ENCODE peak calls at places on chromosomes 16 and 17, in eight cellular contexts. A is upper lobe of right lung, C is heart right ventricle, L is tibial nerve, R is MM.1S, Y is heart left ventricle, W is neural progenitor cell, J is uterus. F is an unnamed sample.
A peak's percentile ranks its signal among the peaks of the same experiment; 100 is the strongest.

GRCh38 chr17:51119415-51120356 is 982 bp downstream of the SPAG9 start:
- DNase-seq in A (peak; percentile 78), C (peak; percentile 39), L (peak; percentile 27), R (peak; percentile 40), Y (peak; percentile 37), W (peak; percentile 60), J (peak; percentile 46), F (peak; percentile 55)

GRCh38 chr17:2693561-2694380 is 17.8 kb downstream of the CLUH start:
- DNase-seq in A (peak; percentile 59), C (no peak), L (no peak), R (no peak), Y (no peak), W (no peak), J (peak; percentile 13), F (no peak)

GRCh38 chr17:59299400-59300092 is 31.9 kb upstream of the YPEL2 start:
- DNase-seq in A (no peak), C (no peak), L (no peak), R (no peak), Y (no peak), W (no peak), J (no peak), F (no peak)

GRCh38 chr16:1466054-1466453 is 8.8 kb downstream of the CLCN7 start:
- DNase-seq in A (no peak), C (peak; percentile 9), L (no peak), R (no peak), Y (no peak), W (no peak), J (no peak), F (no peak)

GRCh38 chr17:43330876-43331639 is 67.7 kb upstream of the ARL4D start:
- DNase-seq in A (no peak), C (no peak), L (no peak), R (peak; percentile 12), Y (no peak), W (peak; percentile 34), J (no peak), F (no peak)

GRCh38 chr17:9470171-9470570 is 105.4 kb downstream of the STX8 start:
- DNase-seq in A (no peak), C (no peak), L (no peak), R (peak; percentile 26), Y (no peak), W (no peak), J (no peak), F (peak; percentile 9)

GRCh38 chr16:70715860-70716357 is 30.1 kb upstream of the MTSS2 start:
- DNase-seq in A (no peak), C (no peak), L (no peak), R (no peak), Y (no peak), W (no peak), J (peak; percentile 35), F (no peak)

GRCh38 chr17:19411641-19412040 is 609 bp downstream of the RNF112 start:
- DNase-seq in A (no peak), C (no peak), L (no peak), R (no peak), Y (no peak), W (no peak), J (no peak), F (no peak)

GRCh38 chr17:17413821-17414220 is 63.0 kb upstream of the MED9 start:
- DNase-seq in A (peak; percentile 32), C (no peak), L (no peak), R (no peak), Y (no peak), W (no peak), J (no peak), F (no peak)

GRCh38 chr17:44159519-44160210 is 10.8 kb upstream of the ASB16 start:
- DNase-seq in A (no peak), C (no peak), L (no peak), R (no peak), Y (no peak), W (no peak), J (no peak), F (no peak)

GRCh38 chr16:67194257-67194656 is 2.3 kb downstream of the E2F4 start:
- DNase-seq in A (no peak), C (no peak), L (no peak), R (no peak), Y (no peak), W (no peak), J (no peak), F (no peak)

GRCh38 chr17:7281953-7282751 is 634 bp downstream of the SLC2A4 start:
- DNase-seq in A (peak; percentile 72), C (peak; percentile 85), L (no peak), R (no peak), Y (peak; percentile 84), W (no peak), J (peak; percentile 51), F (no peak)

GRCh38 chr16:82031116-82032084 is 3.7 kb upstream of the HSD17B2 start:
- DNase-seq in A (no peak), C (no peak), L (no peak), R (no peak), Y (no peak), W (peak; percentile 64), J (no peak), F (no peak)
- TF ChIP-seq CTCF in A (peak; percentile 59), C (peak; percentile 50), L (peak; percentile 26), R (peak; percentile 33), Y (no peak), W (peak; percentile 74), J (peak; percentile 73), F (peak; percentile 43)

GRCh38 chr17:75491680-75492079 is 23.7 kb downstream of the CASKIN2 start:
- DNase-seq in A (no peak), C (no peak), L (no peak), R (no peak), Y (no peak), W (no peak), J (no peak), F (no peak)

GRCh38 chr17:75490953-75491649 is 24.2 kb downstream of the CASKIN2 start:
- DNase-seq in A (no peak), C (no peak), L (no peak), R (no peak), Y (no peak), W (no peak), J (no peak), F (no peak)

GRCh38 chr17:75493476-75494129 is 21.7 kb downstream of the CASKIN2 start:
- DNase-seq in A (no peak), C (no peak), L (no peak), R (no peak), Y (no peak), W (no peak), J (no peak), F (no peak)

GRCh38 chr17:75494326-75494877 is 20.9 kb downstream of the CASKIN2 start:
- DNase-seq in A (no peak), C (no peak), L (no peak), R (no peak), Y (no peak), W (no peak), J (no peak), F (no peak)

DNA sequence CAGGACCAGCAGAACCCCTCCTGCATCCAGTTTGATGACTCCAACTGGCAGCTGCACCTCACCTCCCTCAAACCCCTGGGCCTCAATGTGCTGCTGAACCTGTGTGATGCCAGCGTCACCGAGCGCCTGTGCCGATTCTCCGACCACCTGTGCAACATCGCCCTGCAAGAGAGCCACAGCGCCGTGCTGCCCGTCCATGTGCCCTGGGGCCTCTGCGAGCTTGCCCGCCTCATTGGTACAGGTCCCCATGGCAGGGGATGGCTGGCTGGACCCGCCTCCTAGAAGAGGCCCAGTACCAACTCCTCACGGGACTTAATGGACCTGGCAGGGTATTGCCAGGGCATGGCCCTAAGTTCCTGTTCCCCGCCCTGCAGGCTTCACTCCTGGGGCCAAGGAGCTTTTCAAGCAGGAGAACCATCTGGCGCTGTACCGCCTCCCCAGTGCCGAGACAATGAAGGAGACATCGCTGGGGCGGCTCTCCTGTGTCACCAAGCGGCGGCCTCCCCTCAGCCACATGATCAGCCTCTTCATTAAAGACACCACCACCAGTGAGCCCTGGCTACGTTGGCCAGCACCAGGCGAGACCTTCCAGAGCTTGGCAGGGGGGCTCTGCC is 22.7 kb downstream of the CASKIN2 start:
- DNase-seq in A (no peak), C (peak; percentile 13), L (no peak), R (no peak), Y (no peak), W (no peak), J (no peak), F (no peak)
- H3K36me3 ChIP-seq in A (peaks cover 53% of the 10 kb centered on the region), C (peaks cover 14% of the 10 kb centered on the region), L (no peaks in the 10 kb centered on the region), R (no peaks in the 10 kb centered on the region), Y (peaks cover 73% of the 10 kb centered on the region), W (no peaks in the 10 kb centered on the region), J (no peaks in the 10 kb centered on the region), F (peaks cover 29% of the 10 kb centered on the region)

GRCh38 chr16:27248036-27248435 is 20.5 kb downstream of the NSMCE1 start:
- DNase-seq in A (no peak), C (no peak), L (no peak), R (no peak), Y (no peak), W (no peak), J (no peak), F (no peak)

GRCh38 chr16:27244363-27244755 is 24.2 kb downstream of the NSMCE1 start:
- DNase-seq in A (peak; percentile 49), C (no peak), L (no peak), R (no peak), Y (no peak), W (no peak), J (no peak), F (no peak)

GRCh38 chr16:27246439-27246838 is 22.1 kb downstream of the NSMCE1 start:
- DNase-seq in A (no peak), C (no peak), L (no peak), R (no peak), Y (no peak), W (no peak), J (no peak), F (no peak)

GRCh38 chr16:27243725-27244362 is 24.7 kb downstream of the NSMCE1 start:
- DNase-seq in A (peak; percentile 39), C (no peak), L (no peak), R (no peak), Y (no peak), W (no peak), J (no peak), F (no peak)

GRCh38 chr16:27245276-27246231 is 23.0 kb downstream of the NSMCE1 start:
- DNase-seq in A (peak; percentile 58), C (no peak), L (no peak), R (no peak), Y (peak; percentile 42), W (no peak), J (peak; percentile 81), F (no peak)
- H3K4me3 ChIP-seq in A (no peak overlapping the region), C (no peak overlapping the region), L (no peak overlapping the region), R (no peak overlapping the region), Y (no peak overlapping the region), W (no peak overlapping the region), J (no peak overlapping the region), F (no peak overlapping the region)

GRCh38 chr17:164536-165235 is 16.8 kb downstream of the DOC2B start:
- DNase-seq in A (peak; percentile 61), C (no peak), L (no peak), R (no peak), Y (no peak), W (peak; percentile 85), J (peak; percentile 56), F (no peak)
- TF ChIP-seq CTCF in A (peak; percentile 52), C (peak; percentile 70), L (peak; percentile 19), R (no peak), Y (peak; percentile 42), W (peak; percentile 75), J (peak; percentile 46), F (peak; percentile 52)

DNA sequence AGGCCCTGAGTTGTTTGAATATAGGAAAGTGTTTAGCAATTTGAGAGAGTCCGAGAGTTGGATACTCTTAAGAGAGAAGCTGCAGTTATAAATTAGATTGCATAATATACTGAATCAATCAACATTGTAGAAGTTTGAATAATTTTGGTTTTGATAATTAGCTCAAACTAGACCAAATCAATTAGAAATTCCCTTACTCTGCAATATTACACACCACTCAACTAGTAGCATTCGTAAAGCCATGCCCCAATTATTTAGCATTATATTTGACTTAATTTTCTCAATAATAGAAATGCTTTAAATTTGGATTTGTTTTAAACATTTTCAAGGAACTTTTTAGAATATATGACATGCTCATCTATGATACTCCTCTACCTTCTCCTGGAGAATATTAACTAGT is 49.2 kb downstream of the TNRC6C start:
- DNase-seq in A (no peak), C (no peak), L (no peak), R (no peak), Y (no peak), W (no peak), J (no peak), F (no peak)
- H3K36me3 ChIP-seq in A (peaks cover 42% of the 10 kb centered on the region), C (no peaks in the 10 kb centered on the region), L (no peaks in the 10 kb centered on the region), R (no peaks in the 10 kb centered on the region), Y (peaks cover 74% of the 10 kb centered on the region), W (peaks cover 18% of the 10 kb centered on the region), J (no peaks in the 10 kb centered on the region), F (no peaks in the 10 kb centered on the region)